ENCODE peak calls at places on chromosome 18, in four cellular contexts. One of them, this sample, is unnamed.

GRCh38 chr18:72869786-72870185 is 2.0 kb upstream of the NETO1 start:
- DNase-seq in astrocyte of the spinal cord: peak
- DNase-seq in activated naive CD8-positive, alpha-beta T cell treated with anti-CD3 and anti-CD28 coated beads, Interleukin-2, amount 50 U/mL, for 24 hours: peak
- DNase-seq in SJSA1: no peak
- DNase-seq in this sample: no peak

GRCh38 chr18:31190919-31191318 is 28.3 kb upstream of the DSC1 start:
- DNase-seq in astrocyte of the spinal cord: no peak
- DNase-seq in activated naive CD8-positive, alpha-beta T cell treated with anti-CD3 and anti-CD28 coated beads, Interleukin-2, amount 50 U/mL, for 24 hours: no peak
- DNase-seq in SJSA1: no peak
- DNase-seq in this sample: no peak

GRCh38 chr18:71028285-71028762 is 739.5 kb downstream of the SOCS6 start:
- DNase-seq in astrocyte of the spinal cord: no peak
- DNase-seq in activated naive CD8-positive, alpha-beta T cell treated with anti-CD3 and anti-CD28 coated beads, Interleukin-2, amount 50 U/mL, for 24 hours: no peak
- DNase-seq in SJSA1: no peak
- DNase-seq in this sample: no peak

GRCh38 chr18:8752329-8752728 is 47.0 kb downstream of the MTCL1 start:
- DNase-seq in astrocyte of the spinal cord: peak
- DNase-seq in activated naive CD8-positive, alpha-beta T cell treated with anti-CD3 and anti-CD28 coated beads, Interleukin-2, amount 50 U/mL, for 24 hours: no peak
- DNase-seq in SJSA1: no peak
- DNase-seq in this sample: no peak

GRCh38 chr18:35042389-35043066 is 1.3 kb downstream of the MAPRE2 start:
- DNase-seq in astrocyte of the spinal cord: no peak
- DNase-seq in activated naive CD8-positive, alpha-beta T cell treated with anti-CD3 and anti-CD28 coated beads, Interleukin-2, amount 50 U/mL, for 24 hours: no peak
- DNase-seq in SJSA1: no peak
- DNase-seq in this sample: no peak

GRCh38 chr18:78393463-78393862 is 586.2 kb upstream of the SALL3 start:
- DNase-seq in astrocyte of the spinal cord: no peak
- DNase-seq in activated naive CD8-positive, alpha-beta T cell treated with anti-CD3 and anti-CD28 coated beads, Interleukin-2, amount 50 U/mL, for 24 hours: no peak
- DNase-seq in SJSA1: no peak
- DNase-seq in this sample: no peak

GRCh38 chr18:13680612-13681011 is 45.7 kb downstream of the FAM210A start:
- DNase-seq in astrocyte of the spinal cord: peak
- DNase-seq in activated naive CD8-positive, alpha-beta T cell treated with anti-CD3 and anti-CD28 coated beads, Interleukin-2, amount 50 U/mL, for 24 hours: no peak
- DNase-seq in SJSA1: no peak
- DNase-seq in this sample: no peak

GRCh38 chr18:54389143-54389505 is 31.4 kb downstream of the C18orf54 start:
- DNase-seq in astrocyte of the spinal cord: no peak
- DNase-seq in activated naive CD8-positive, alpha-beta T cell treated with anti-CD3 and anti-CD28 coated beads, Interleukin-2, amount 50 U/mL, for 24 hours: no peak
- DNase-seq in SJSA1: no peak
- DNase-seq in this sample: no peak

GRCh38 chr18:59085797-59086196 is 53.9 kb upstream of the SEC11C start:
- DNase-seq in astrocyte of the spinal cord: peak
- DNase-seq in activated naive CD8-positive, alpha-beta T cell treated with anti-CD3 and anti-CD28 coated beads, Interleukin-2, amount 50 U/mL, for 24 hours: no peak
- DNase-seq in SJSA1: no peak
- DNase-seq in this sample: peak

GRCh38 chr18:12904012-12904516 is 20.0 kb upstream of the PTPN2 start:
- DNase-seq in astrocyte of the spinal cord: no peak
- DNase-seq in activated naive CD8-positive, alpha-beta T cell treated with anti-CD3 and anti-CD28 coated beads, Interleukin-2, amount 50 U/mL, for 24 hours: peak
- DNase-seq in SJSA1: no peak
- DNase-seq in this sample: no peak

GRCh38 chr18:77305676-77306075 is 56.0 kb downstream of the GALR1 start:
- DNase-seq in astrocyte of the spinal cord: no peak
- DNase-seq in activated naive CD8-positive, alpha-beta T cell treated with anti-CD3 and anti-CD28 coated beads, Interleukin-2, amount 50 U/mL, for 24 hours: no peak
- DNase-seq in SJSA1: no peak
- DNase-seq in this sample: no peak

GRCh38 chr18:51739044-51739666 is 541.7 kb upstream of the MEX3C start:
- DNase-seq in astrocyte of the spinal cord: no peak
- DNase-seq in activated naive CD8-positive, alpha-beta T cell treated with anti-CD3 and anti-CD28 coated beads, Interleukin-2, amount 50 U/mL, for 24 hours: no peak
- DNase-seq in SJSA1: no peak
- DNase-seq in this sample: no peak

GRCh38 chr18:78737006-78737915 is 242.4 kb upstream of the SALL3 start:
- DNase-seq in astrocyte of the spinal cord: no peak
- DNase-seq in activated naive CD8-positive, alpha-beta T cell treated with anti-CD3 and anti-CD28 coated beads, Interleukin-2, amount 50 U/mL, for 24 hours: no peak
- DNase-seq in SJSA1: no peak
- DNase-seq in this sample: no peak

GRCh38 chr18:4640349-4641012 is 185.4 kb upstream of the DLGAP1 start:
- DNase-seq in astrocyte of the spinal cord: no peak
- DNase-seq in activated naive CD8-positive, alpha-beta T cell treated with anti-CD3 and anti-CD28 coated beads, Interleukin-2, amount 50 U/mL, for 24 hours: no peak
- DNase-seq in SJSA1: no peak
- DNase-seq in this sample: no peak

GRCh38 chr18:13495980-13496379 is 230.4 kb downstream of the FAM210A start:
- DNase-seq in astrocyte of the spinal cord: no peak
- DNase-seq in activated naive CD8-positive, alpha-beta T cell treated with anti-CD3 and anti-CD28 coated beads, Interleukin-2, amount 50 U/mL, for 24 hours: no peak
- DNase-seq in SJSA1: no peak
- DNase-seq in this sample: no peak

GRCh38 chr18:50079571-50080295 is 115.2 kb downstream of the MYO5B start:
- DNase-seq in astrocyte of the spinal cord: no peak
- DNase-seq in activated naive CD8-positive, alpha-beta T cell treated with anti-CD3 and anti-CD28 coated beads, Interleukin-2, amount 50 U/mL, for 24 hours: no peak
- DNase-seq in SJSA1: no peak
- DNase-seq in this sample: no peak

GRCh38 chr18:5890261-5890605 is 5.1 kb downstream of the TMEM200C start:
- DNase-seq in astrocyte of the spinal cord: no peak
- DNase-seq in activated naive CD8-positive, alpha-beta T cell treated with anti-CD3 and anti-CD28 coated beads, Interleukin-2, amount 50 U/mL, for 24 hours: no peak
- DNase-seq in SJSA1: no peak
- DNase-seq in this sample: no peak

This sample was measured in kidney glomerular epithelial cell.